ENCODE peak calls at places on chromosomes 2 and 18, in five cellular contexts. W is HepG2, Z is K562, J is GM12878, D is SK-N-SH. G is an unnamed sample.

GRCh38 chr2:184611221-184612085 is 13.1 kb downstream of the ZNF804A start:
- DNase-seq in W (no peak), Z (peak), J (no peak), D (peak), G (peak)

GRCh38 chr2:144663217-144663616 is 143.3 kb upstream of the ZEB2 start:
- DNase-seq in Z (no peak), D (no peak), W (no peak), J (no peak), G (no peak)

GRCh38 chr2:173843526-173843925 is 121.6 kb downstream of the SP3 start:
- DNase-seq in D (no peak), Z (no peak), J (no peak), W (no peak), G (no peak)

GRCh38 chr2:67503066-67503795 is 106.1 kb downstream of the ETAA1 start:
- DNase-seq in D (no peak), J (no peak), Z (no peak), W (no peak), G (no peak)

GRCh38 chr2:182949572-182950189 is 83.2 kb upstream of the FRZB start:
- DNase-seq in D (no peak), W (no peak), Z (no peak), J (no peak), G (no peak)

GRCh38 chr2:219722276-219722883 is 95.0 kb downstream of the SLC4A3 start:
- DNase-seq in D (no peak), J (no peak), Z (no peak), W (peak), G (no peak)

GRCh38 chr2:37020887-37021796 is 54.8 kb upstream of the STRN start:
- DNase-seq in J (no peak), Z (no peak), W (no peak), D (no peak), G (no peak)

GRCh38 chr18:54023471-54023870 is 201.0 kb downstream of the MBD2 start:
- DNase-seq in D (no peak), Z (no peak), W (no peak), J (peak), G (no peak)

GRCh38 chr2:150127271-150127990 is 360.0 kb downstream of the RND3 start:
- DNase-seq in W (no peak), J (peak), D (no peak), Z (no peak), G (no peak)

GRCh38 chr18:23779696-23780303 is 90.5 kb downstream of the LAMA3 start:
- DNase-seq in D (no peak), W (peak), Z (peak), J (no peak), G (no peak)

GRCh38 chr2:10322481-10322880 is 19.8 kb downstream of the HPCAL1 start:
- DNase-seq in Z (no peak), J (no peak), W (no peak), D (no peak), G (no peak)

GRCh38 chr2:115234707-115235106 is 792.3 kb downstream of the DPP10 start:
- DNase-seq in Z (no peak), D (no peak), W (no peak), J (no peak), G (no peak)

GRCh38 chr2:59308108-59308507 is 1067.0 kb upstream of the FANCL start:
- DNase-seq in W (no peak), Z (no peak), J (no peak), D (no peak), G (no peak)

GRCh38 chr18:8828300-8828699 is 122.9 kb downstream of the MTCL1 start:
- DNase-seq in Z (no peak), D (no peak), W (no peak), J (no peak), G (no peak)

GRCh38 chr2:141423212-141423611 is 707.6 kb downstream of the LRP1B start:
- DNase-seq in J (no peak), W (no peak), D (no peak), Z (no peak), G (no peak)

GRCh38 chr18:79616651-79617518 is 62.7 kb upstream of the CTDP1 start:
- DNase-seq in Z (peak), W (no peak), J (no peak), D (no peak), G (no peak)

GRCh38 chr2:36706021-36706328 is 9.5 kb downstream of the VIT start:
- DNase-seq in Z (no peak), W (no peak), J (no peak), D (no peak), G (no peak)

GRCh38 chr18:23105581-23106219 is 29.6 kb upstream of the CABLES1 start:
- DNase-seq in Z (no peak), J (no peak), D (no peak), W (no peak), G (no peak)

GRCh38 chr2:106160786-106161261 is 33.3 kb downstream of the UXS1 start:
- DNase-seq in W (no peak), Z (no peak), J (no peak), D (no peak), G (no peak)

GRCh38 chr18:68102117-68102516 is 585.6 kb upstream of the DSEL start:
- DNase-seq in W (no peak), J (no peak), Z (no peak), D (no peak), G (no peak)

GRCh38 chr18:12890500-12890899 is 6.5 kb upstream of the PTPN2 start:
- DNase-seq in D (no peak), Z (no peak), W (peak), J (no peak), G (peak)

GRCh38 chr2:66433945-66434678 is 813 bp upstream of the MEIS1 start:
- DNase-seq in Z (peak), W (peak), J (no peak), D (peak), G (peak)

GRCh38 chr2:83528746-83529145 is 930.3 kb downstream of the SUCLG1 start:
- DNase-seq in J (no peak), W (no peak), D (no peak), Z (no peak), G (no peak)

GRCh38 chr2:119068154-119068725 is 90.3 kb downstream of the C1QL2 start:
- DNase-seq in D (no peak), W (no peak), J (no peak), Z (no peak), G (no peak)

GRCh38 chr18:76479351-76480238 is 15.4 kb downstream of the ZNF516 start:
- DNase-seq in D (no peak), W (no peak), J (no peak), Z (no peak), G (no peak)

GRCh38 chr2:134782792-134783191 is 55.6 kb upstream of the ACMSD start:
- DNase-seq in W (peak), Z (no peak), J (no peak), D (peak), G (peak)

GRCh38 chr2:174839672-174840071 is 75.4 kb upstream of the CHRNA1 start:
- DNase-seq in J (no peak), W (no peak), Z (no peak), D (no peak), G (no peak)

GRCh38 chr2:30315391-30316055 is 84.2 kb downstream of the LBH start:
- DNase-seq in Z (no peak), D (no peak), J (no peak), W (no peak), G (no peak)

GRCh38 chr2:37843554-37843953 is 81.5 kb upstream of the RMDN2 start:
- DNase-seq in W (no peak), D (no peak), Z (no peak), J (no peak), G (no peak)

GRCh38 chr2:88170472-88170892 is 336 bp downstream of the THNSL2 start:
- DNase-seq in W (no peak), J (no peak), D (peak), Z (no peak), G (no peak)

GRCh38 chr2:8076453-8077284 is 605.2 kb upstream of the ID2 start:
- DNase-seq in Z (no peak), J (no peak), D (no peak), W (no peak), G (no peak)

GRCh38 chr2:7951490-7951889 is 730.4 kb upstream of the ID2 start:
- DNase-seq in Z (no peak), W (no peak), D (no peak), J (no peak), G (no peak)

GRCh38 chr2:15271941-15272340 is 289.2 kb downstream of the NBAS start:
- DNase-seq in J (no peak), W (peak), D (no peak), Z (no peak), G (no peak)

GRCh38 chr2:208097801-208098200 is 26.5 kb downstream of the CRYGD start:
- DNase-seq in Z (no peak), D (no peak), W (no peak), J (no peak), G (no peak)

GRCh38 chr18:33560686-33561370 is 17.2 kb upstream of the ASXL3 start:
- DNase-seq in D (peak), W (peak), Z (no peak), J (peak), G (no peak)

GRCh38 chr2:11596801-11597200 is 63.0 kb downstream of the GREB1 start:
- DNase-seq in Z (no peak), J (no peak), D (no peak), W (no peak), G (no peak)

GRCh38 chr18:23380817-23381216 is 72.3 kb upstream of the RIOK3 start:
- DNase-seq in D (no peak), Z (peak), J (no peak), W (no peak), G (no peak)

GRCh38 chr2:185833864-185834263 is 95.3 kb downstream of the FSIP2 start:
- DNase-seq in Z (no peak), D (no peak), W (no peak), J (no peak), G (no peak)

GRCh38 chr2:227006189-227006897 is 157.7 kb downstream of the COL4A4 start:
- DNase-seq in W (no peak), J (no peak), D (no peak), Z (no peak), G (no peak)
- TF ChIP-seq JUND in W (no peak), J (no peak), D (no peak), Z (no peak), G (no peak)

GRCh38 chr2:126527836-126528490 is 128.0 kb upstream of the GYPC start:
- DNase-seq in J (peak), Z (peak), D (peak), W (peak), G (peak)
- TF ChIP-seq JUND in J (no peak), Z (no peak), D (no peak), W (no peak), G (no peak)

DNA sequence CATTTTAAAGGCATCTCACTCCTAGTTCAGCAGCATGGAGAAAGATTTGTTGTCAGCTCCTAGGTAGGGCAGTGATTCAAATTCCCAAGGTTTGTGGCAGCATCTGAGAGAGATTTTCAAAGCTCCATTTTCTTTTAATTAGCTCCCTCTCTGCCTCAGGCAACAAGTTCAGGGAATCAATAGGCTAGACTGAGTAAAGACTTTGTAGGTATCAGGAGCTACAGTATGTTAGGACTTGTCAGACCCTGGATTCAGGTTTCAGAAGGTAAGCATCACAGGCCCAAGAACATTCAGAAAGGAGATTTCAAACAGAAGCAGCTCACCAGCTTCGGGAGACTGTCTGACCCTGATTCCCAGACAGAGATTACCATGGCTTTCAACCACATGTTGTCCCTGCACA is 273.3 kb upstream of the ERBB4 start:
- DNase-seq in W (no peak), D (no peak), J (no peak), Z (no peak), G (no peak)
- TF ChIP-seq JUND in W (no peak), D (no peak), J (no peak), Z (no peak), G (no peak)

DNA sequence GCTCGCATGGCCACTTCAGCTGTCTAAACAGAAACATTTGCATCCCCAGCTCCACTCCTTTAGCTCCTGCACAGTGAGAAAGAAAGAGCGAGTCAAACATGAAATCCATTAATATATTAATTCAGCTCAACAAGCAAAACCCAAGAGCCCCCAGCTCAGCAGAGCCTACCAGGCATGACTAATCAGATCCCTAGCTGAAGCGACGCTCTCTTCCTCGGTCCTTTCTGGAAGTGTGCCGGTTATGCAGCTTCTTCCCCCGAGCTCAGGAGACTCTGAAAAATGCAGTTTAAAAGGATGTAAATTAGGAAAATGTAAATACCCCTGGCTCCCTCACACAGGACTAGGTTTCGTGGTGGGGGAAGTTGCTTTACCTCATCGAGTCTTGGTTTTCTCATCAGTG is 221.5 kb downstream of the ANKRD30B start:
- DNase-seq in W (no peak), Z (no peak), J (no peak), D (no peak), G (no peak)
- TF ChIP-seq JUND in W (no peak), Z (no peak), J (no peak), D (no peak), G (no peak)

DNA sequence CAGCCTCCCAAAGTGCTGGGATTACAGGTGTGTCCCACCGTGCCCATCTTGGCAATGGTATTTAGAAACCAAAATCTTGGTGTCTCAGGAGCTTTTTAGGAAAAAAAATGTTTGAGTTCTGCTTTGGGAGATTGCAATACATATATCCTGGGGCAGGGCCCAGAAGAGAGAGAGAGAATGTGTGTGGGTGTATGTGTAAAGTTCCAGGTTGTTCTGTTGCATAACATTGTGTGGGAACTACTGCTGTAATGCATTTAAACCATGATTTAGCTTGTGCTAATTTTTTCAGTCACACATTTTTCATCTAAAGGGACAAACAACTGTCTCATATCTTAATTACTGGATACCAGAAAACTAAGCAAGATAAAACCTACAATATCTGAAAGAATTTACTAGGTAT is 70.8 kb upstream of the NABP1 start:
- DNase-seq in D (no peak), J (no peak), W (no peak), Z (no peak), G (no peak)
- TF ChIP-seq JUND in D (no peak), J (no peak), W (no peak), Z (no peak), G (no peak)

GRCh38 chr2:54831480-54831879 is 108.0 kb downstream of the EML6 start:
- DNase-seq in Z (no peak), W (no peak), D (no peak), J (no peak), G (no peak)

GRCh38 chr2:54830546-54830945 is 107.1 kb downstream of the EML6 start:
- DNase-seq in Z (no peak), D (no peak), J (no peak), W (no peak), G (no peak)

GRCh38 chr2:54838585-54839035 is 115.1 kb downstream of the EML6 start:
- DNase-seq in W (peak), D (peak), Z (peak), J (peak), G (peak)

GRCh38 chr2:54836477-54836876 is 113.0 kb downstream of the EML6 start:
- DNase-seq in W (no peak), Z (no peak), D (no peak), J (no peak), G (no peak)

GRCh38 chr2:54834721-54835120 is 111.3 kb downstream of the EML6 start:
- DNase-seq in Z (no peak), J (no peak), D (no peak), W (no peak), G (no peak)
- TF ChIP-seq JUND in Z (no peak), J (no peak), D (no peak), W (no peak), G (no peak)

GRCh38 chr2:223956267-223956666 is 996 bp upstream of the MRPL44 start:
- DNase-seq in D (no peak), W (no peak), J (no peak), Z (no peak), G (no peak)

GRCh38 chr2:223954401-223954800 is 2.9 kb upstream of the MRPL44 start:
- DNase-seq in J (no peak), W (peak), Z (no peak), D (no peak), G (no peak)

GRCh38 chr2:223959688-223960087 is 2.4 kb downstream of the MRPL44 start:
- DNase-seq in Z (no peak), J (no peak), D (no peak), W (no peak), G (no peak)

GRCh38 chr2:223952280-223952968 is 4.8 kb upstream of the MRPL44 start:
- DNase-seq in D (no peak), J (no peak), W (no peak), Z (no peak), G (peak)

GRCh38 chr2:223957092-223957851 is at the start of gene MRPL44:
- DNase-seq in Z (peak), D (peak), J (peak), W (peak), G (peak)
- TF ChIP-seq JUND in Z (peak), D (no peak), J (no peak), W (peak), G (no peak)

GRCh38 chr2:77387324-77387723 is 134.9 kb downstream of the LRRTM4 start:
- DNase-seq in Z (no peak), J (no peak), W (no peak), D (no peak), G (no peak)
- TF ChIP-seq JUND in Z (no peak), J (no peak), W (no peak), D (no peak), G (no peak)

GRCh38 chr2:45319683-45320082 is 291.4 kb downstream of the SRBD1 start:
- DNase-seq in J (no peak), W (no peak), Z (no peak), D (no peak), G (no peak)

GRCh38 chr2:45312275-45312674 is 298.8 kb downstream of the SRBD1 start:
- DNase-seq in Z (no peak), W (peak), D (no peak), J (no peak), G (no peak)

GRCh38 chr2:45318675-45319074 is 292.4 kb downstream of the SRBD1 start:
- DNase-seq in D (no peak), Z (no peak), J (no peak), W (no peak), G (no peak)

GRCh38 chr2:45316576-45317338 is 294.3 kb downstream of the SRBD1 start:
- DNase-seq in J (no peak), W (no peak), D (no peak), Z (no peak), G (no peak)

GRCh38 chr2:45315881-45316280 is 295.2 kb downstream of the SRBD1 start:
- DNase-seq in J (no peak), Z (no peak), D (no peak), W (no peak), G (no peak)
- TF ChIP-seq JUND in J (no peak), Z (no peak), D (peak), W (no peak), G (no peak)

DNA sequence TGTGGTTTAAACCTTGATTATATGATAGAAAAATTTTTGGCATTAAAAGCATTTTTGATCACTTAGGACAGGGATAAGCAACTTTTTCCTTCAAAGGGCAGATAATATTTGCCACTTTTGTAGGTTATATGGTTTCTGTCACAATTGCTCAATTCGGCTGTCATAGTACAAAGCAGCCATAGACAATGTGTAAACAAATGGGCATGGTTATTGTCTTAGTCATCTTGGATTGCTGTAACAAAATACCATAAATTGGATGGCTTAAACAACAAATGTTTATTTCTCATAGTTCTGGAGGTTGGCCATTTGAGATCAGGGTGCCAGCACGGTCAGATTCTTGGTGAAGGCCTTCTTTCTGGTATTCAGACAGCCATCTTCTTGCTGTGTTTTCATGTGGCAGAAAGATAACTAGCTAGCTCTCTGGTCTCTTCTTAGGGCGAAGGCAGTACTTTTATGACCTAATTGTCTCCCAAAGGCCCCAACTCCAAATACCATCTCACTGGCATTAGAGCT is 91.2 kb downstream of the TAF4B start:
- DNase-seq in J (no peak), Z (no peak), D (no peak), W (peak), G (no peak)
- TF ChIP-seq JUND in J (no peak), Z (no peak), D (no peak), W (no peak), G (no peak)

G was measured in T47D.